ENCODE peak calls at places on chromosomes 12 and 14, in eight cellular contexts. Z, E, I, F, O, J, B and Q are unnamed samples.

GRCh38 chr14:82872494-82872893 is 1338.8 kb upstream of the SEL1L start:
- DNase-seq in F (no peak), O (no peak), I (no peak), E (no peak), J (no peak), B (no peak), Z (no peak), Q (peak)

GRCh38 chr12:131923260-131923659 is 5.8 kb upstream of the PUS1 start:
- DNase-seq in B (no peak), F (no peak), O (no peak), E (no peak), I (no peak), Z (peak), J (no peak), Q (peak)

GRCh38 chr12:117300131-117300530 is 61.3 kb downstream of the NOS1 start:
- DNase-seq in F (no peak), I (no peak), J (no peak), E (no peak), O (no peak), Z (no peak), B (no peak), Q (no peak)

GRCh38 chr12:3600039-3600720 is 109.2 kb downstream of the PRMT8 start:
- DNase-seq in J (no peak), E (no peak), Z (no peak), F (no peak), I (no peak), O (no peak), B (no peak), Q (no peak)

GRCh38 chr14:35750202-35750904 is 58.7 kb downstream of the RALGAPA1 start:
- DNase-seq in Z (no peak), B (no peak), J (no peak), I (no peak), E (no peak), F (no peak), O (no peak), Q (no peak)

GRCh38 chr14:86515195-86515594 is 985.3 kb downstream of the FLRT2 start:
- DNase-seq in F (no peak), I (no peak), Z (no peak), B (peak), O (no peak), J (no peak), E (no peak), Q (no peak)

GRCh38 chr12:67986632-67987031 is 2.6 kb upstream of the IFNG-AS1 start:
- DNase-seq in E (no peak), B (no peak), J (no peak), Z (no peak), O (no peak), F (no peak), I (no peak), Q (no peak)

GRCh38 chr12:30978639-30979038 is 52.1 kb downstream of the TSPAN11 start:
- DNase-seq in E (no peak), Z (no peak), B (no peak), I (peak), F (peak), O (no peak), J (no peak), Q (no peak)

GRCh38 chr14:81990312-81990761 is 456.7 kb upstream of the SEL1L start:
- DNase-seq in E (peak), B (peak), I (no peak), J (peak), F (peak), O (peak), Z (peak), Q (peak)

GRCh38 chr12:29769162-29769820 is 14.5 kb downstream of the TMTC1 start:
- DNase-seq in Z (no peak), O (peak), F (peak), B (no peak), J (no peak), I (no peak), E (peak), Q (no peak)

GRCh38 chr12:19185262-19185929 is 55.9 kb downstream of the PLEKHA5 start:
- DNase-seq in O (no peak), J (no peak), B (no peak), E (no peak), I (no peak), Z (no peak), F (no peak), Q (no peak)

GRCh38 chr14:72049462-72049861 is 117.2 kb downstream of the RGS6 start:
- DNase-seq in Z (peak), F (no peak), O (no peak), I (no peak), E (peak), B (no peak), J (peak), Q (no peak)

GRCh38 chr12:47949441-47950341 is 13.7 kb upstream of the TMEM106C start:
- DNase-seq in E (peak), F (peak), Z (peak), B (peak), I (peak), O (peak), J (peak), Q (peak)

GRCh38 chr14:103188691-103189480 is 65.6 kb downstream of the TNFAIP2 start:
- DNase-seq in B (peak), Z (no peak), J (peak), I (peak), O (no peak), E (no peak), F (peak), Q (no peak)

GRCh38 chr12:132207083-132207775 is 63.0 kb downstream of the NOC4L start:
- DNase-seq in J (no peak), I (no peak), F (no peak), E (no peak), O (no peak), Z (no peak), B (no peak), Q (no peak)

GRCh38 chr12:89826468-89826867 is 117.8 kb upstream of the ATP2B1 start:
- DNase-seq in F (no peak), I (no peak), O (no peak), J (no peak), E (no peak), Z (no peak), B (no peak), Q (no peak)

GRCh38 chr14:56244138-56244789 is 126.1 kb downstream of the PELI2 start:
- DNase-seq in I (no peak), Z (no peak), E (peak), O (peak), F (peak), B (no peak), J (no peak), Q (peak)